ENCODE peak calls at places on chromosomes 7 and 10, in six cellular contexts. L is activated naive CD8-positive, alpha-beta T cell treated with anti-CD3 and anti-CD28 coated beads, Interleukin-2, amount 10 ng/mL, durations not matched to agents 7 days and 5 days; U is AG09309; G is lung; T is KG1; J is BJ. V is an unnamed sample.

GRCh38 chr7:44062903-44063295 is 2.5 kb downstream of the PGAM2 start:
- DNase-seq in G (no peak), T (no peak), J (no peak), L (peak), U (no peak), V (no peak)

GRCh38 chr10:87551324-87551723 is 46.6 kb downstream of the MINPP1 start:
- DNase-seq in J (no peak), L (no peak), G (no peak), T (no peak), U (no peak), V (no peak)

GRCh38 chr7:142711196-142711595 is 38.1 kb upstream of the PRSS1 start:
- DNase-seq in J (no peak), L (no peak), T (no peak), G (no peak), U (no peak), V (no peak)

GRCh38 chr10:77428776-77429395 is 208.7 kb downstream of the KCNMA1 start:
- DNase-seq in U (peak), T (no peak), J (no peak), G (peak), L (no peak), V (peak)

GRCh38 chr7:16493266-16493665 is 27.7 kb upstream of the SOSTDC1 start:
- DNase-seq in T (no peak), G (no peak), J (no peak), U (no peak), L (no peak), V (no peak)

GRCh38 chr7:29196971-29197370 is 2.4 kb downstream of the CHN2 start:
- DNase-seq in U (no peak), G (no peak), J (no peak), L (no peak), T (no peak), V (no peak)

GRCh38 chr7:130385600-130386066 is 5.3 kb downstream of the CPA1 start:
- DNase-seq in U (no peak), L (no peak), T (no peak), G (no peak), J (no peak), V (no peak)

GRCh38 chr7:98027342-98028033 is 37.5 kb upstream of the OCM2 start:
- DNase-seq in J (no peak), T (no peak), G (no peak), U (no peak), L (no peak), V (no peak)

GRCh38 chr10:71868192-71868697 is 17.2 kb upstream of the PSAP start:
- DNase-seq in J (peak), L (no peak), G (peak), U (no peak), T (no peak), V (peak)

GRCh38 chr10:99658622-99659030 is 683 bp upstream of the ENTPD7 start:
- DNase-seq in U (no peak), J (no peak), T (no peak), G (peak), L (peak), V (peak)

GRCh38 chr10:48357631-48358030 is 51.2 kb downstream of the MAPK8 start:
- DNase-seq in U (no peak), L (no peak), G (no peak), T (no peak), J (no peak), V (no peak)

GRCh38 chr7:140400381-140400780 is 2.1 kb upstream of the SLC37A3 start:
- DNase-seq in U (no peak), T (no peak), L (no peak), G (no peak), J (no peak), V (no peak)

GRCh38 chr7:2032030-2032875 is 200.5 kb downstream of the MAD1L1 start:
- DNase-seq in U (no peak), L (peak), G (no peak), T (no peak), J (no peak), V (no peak)

GRCh38 chr7:140876519-140877248 is 48.0 kb downstream of the BRAF start:
- DNase-seq in T (no peak), L (no peak), J (peak), U (peak), G (no peak), V (no peak)

GRCh38 chr10:63976538-63976937 is 455.3 kb downstream of the REEP3 start:
- DNase-seq in T (no peak), G (peak), J (no peak), L (peak), U (no peak), V (peak)

GRCh38 chr7:151566897-151567320 is 47.2 kb upstream of the RHEB start:
- DNase-seq in G (no peak), L (no peak), U (peak), T (no peak), J (peak), V (no peak)

GRCh38 chr7:129202058-129202777 is 13.8 kb downstream of the SMO start:
- DNase-seq in U (no peak), G (no peak), T (no peak), J (no peak), L (no peak), V (no peak)

GRCh38 chr7:29854257-29854938 is 48.1 kb downstream of the WIPF3 start:
- DNase-seq in T (no peak), L (no peak), U (no peak), J (no peak), G (peak), V (no peak)

GRCh38 chr10:130905386-130905785 is 406.1 kb downstream of the TCERG1L start:
- DNase-seq in U (no peak), T (no peak), L (no peak), G (no peak), J (no peak), V (no peak)

GRCh38 chr7:124031919-124032318 is 948 bp downstream of the TMEM229A start:
- DNase-seq in G (no peak), U (no peak), L (no peak), T (no peak), J (no peak), V (peak)

GRCh38 chr10:71344916-71345557 is 26.0 kb downstream of the SLC29A3 start:
- DNase-seq in J (no peak), G (no peak), L (no peak), U (no peak), T (no peak), V (no peak)

GRCh38 chr10:93475871-93476270 is 6.3 kb downstream of the MYOF start:
- DNase-seq in T (no peak), L (no peak), U (no peak), J (no peak), G (no peak), V (no peak)

GRCh38 chr10:91610444-91610843 is 22.4 kb downstream of the PPP1R3C start:
- DNase-seq in U (no peak), T (no peak), G (no peak), L (no peak), J (no peak), V (no peak)

GRCh38 chr7:127674361-127674760 is 22.4 kb downstream of the SND1 start:
- DNase-seq in J (no peak), L (no peak), G (no peak), T (no peak), U (no peak), V (no peak)

GRCh38 chr10:131570716-131571307 is 259.3 kb upstream of the TCERG1L start:
- DNase-seq in T (no peak), U (no peak), L (no peak), G (no peak), J (no peak), V (no peak)

GRCh38 chr7:71750290-71750689 is 618.3 kb downstream of the GALNT17 start:
- DNase-seq in U (no peak), G (no peak), L (no peak), J (no peak), T (no peak), V (no peak)

GRCh38 chr7:134400859-134401258 is 58.0 kb downstream of the AKR1B1 start:
- DNase-seq in U (no peak), J (no peak), G (no peak), T (no peak), L (no peak), V (no peak)

GRCh38 chr7:27753863-27754262 is 13.9 kb downstream of the TAX1BP1 start:
- DNase-seq in G (no peak), J (no peak), T (no peak), U (no peak), L (no peak), V (no peak)

GRCh38 chr7:3739983-3740382 is 438.9 kb downstream of the SDK1 start:
- DNase-seq in J (no peak), T (no peak), G (no peak), U (no peak), L (no peak), V (no peak)

GRCh38 chr10:101085846-101086245 is 24.1 kb downstream of the KAZALD1 start:
- DNase-seq in J (no peak), L (no peak), U (no peak), G (no peak), T (no peak), V (no peak)

GRCh38 chr7:44466300-44467216 is 23.9 kb downstream of the NUDCD3 start:
- DNase-seq in U (no peak), L (no peak), T (no peak), G (no peak), J (no peak), V (no peak)

GRCh38 chr10:12160664-12161063 is 31.2 kb downstream of the SEC61A2 start:
- DNase-seq in T (no peak), U (no peak), G (no peak), J (no peak), L (no peak), V (no peak)

GRCh38 chr7:128904381-128905197 is 5.9 kb downstream of the KCP start:
- DNase-seq in L (no peak), U (no peak), T (peak), J (no peak), G (no peak), V (no peak)

GRCh38 chr7:5636914-5637313 is 144.5 kb downstream of the RNF216 start:
- DNase-seq in T (no peak), L (no peak), U (peak), J (peak), G (no peak), V (peak)

GRCh38 chr10:132134541-132135397 is 52.0 kb upstream of the DPYSL4 start:
- DNase-seq in G (no peak), T (no peak), U (no peak), L (peak), J (no peak), V (no peak)

GRCh38 chr7:68700414-68700813 is 897.9 kb upstream of the AUTS2 start:
- DNase-seq in L (no peak), G (no peak), J (no peak), U (no peak), T (no peak), V (no peak)

GRCh38 chr10:114172776-114173555 is 1.0 kb downstream of the CCDC186 start:
- DNase-seq in J (no peak), U (no peak), G (no peak), T (peak), L (no peak), V (no peak)

GRCh38 chr10:87053121-87053520 is 33.0 kb downstream of the FAM25A start:
- DNase-seq in J (no peak), G (no peak), U (no peak), L (no peak), T (no peak), V (peak)

GRCh38 chr7:155204744-155205367 is 92.8 kb upstream of the INSIG1 start:
- DNase-seq in L (no peak), T (no peak), J (no peak), G (no peak), U (no peak), V (no peak)